ENCODE peak calls at places on chromosomes 2 and 18, in nine cellular contexts. N is neural progenitor cell; D is GM12892; H is iPS DF 6.9; T is fibroblast of villous mesenchyme; G is stimulated activated CD4-positive, alpha-beta T cell treated with anti-CD3 and anti-CD28 coated beads, Interleukin-12 subunit alpha, Interleukin-12 subunit beta, amount 100 ng/mL, for 4 hours; E is stomach; A is NCI-H1105; F is bronchial epithelial cell. B is an unnamed sample.

GRCh38 chr2:237298323-237299118 is 115.4 kb downstream of the COL6A3 start:
- DNase-seq in N (no peak), E (no peak), T (peak), G (no peak), H (no peak), A (no peak), D (no peak), F (peak), B (peak)

GRCh38 chr2:168529054-168529833 is 73.2 kb downstream of the CERS6 start:
- DNase-seq in A (no peak), G (no peak), E (no peak), D (no peak), F (no peak), N (no peak), H (no peak), T (no peak), B (no peak)

GRCh38 chr18:31619291-31619690 is 27.6 kb downstream of the TTR start:
- DNase-seq in T (no peak), F (peak), A (no peak), D (no peak), N (no peak), E (no peak), G (no peak), H (no peak), B (no peak)

GRCh38 chr2:234251326-234252271 is 201.1 kb downstream of the SPP2 start:
- DNase-seq in G (no peak), N (no peak), H (no peak), A (no peak), T (peak), E (no peak), D (no peak), F (peak), B (peak)

GRCh38 chr2:180872256-180872655 is 108.1 kb upstream of the UBE2E3 start:
- DNase-seq in T (peak), H (no peak), G (no peak), D (no peak), N (no peak), A (no peak), E (no peak), F (no peak), B (peak)

GRCh38 chr2:117091438-117091837 is 723.1 kb upstream of the DDX18 start:
- DNase-seq in A (no peak), F (no peak), D (no peak), E (no peak), H (no peak), G (no peak), N (no peak), T (no peak), B (no peak)

GRCh38 chr2:39870871-39871270 is 91.8 kb upstream of the THUMPD2 start:
- DNase-seq in A (no peak), T (no peak), D (no peak), N (no peak), H (no peak), F (no peak), E (no peak), G (no peak), B (no peak)

GRCh38 chr2:104902317-104902716 is 48.4 kb downstream of the POU3F3 start:
- DNase-seq in D (no peak), A (no peak), N (no peak), T (no peak), H (no peak), G (no peak), E (no peak), F (no peak), B (no peak)

GRCh38 chr2:26883971-26884370 is 36.0 kb downstream of the DPYSL5 start:
- DNase-seq in F (no peak), E (no peak), G (no peak), D (no peak), N (no peak), A (no peak), H (no peak), T (no peak), B (no peak)

GRCh38 chr18:34758378-34758948 is 48.4 kb downstream of the DTNA start:
- DNase-seq in F (no peak), E (no peak), N (no peak), A (no peak), G (no peak), T (no peak), H (no peak), D (no peak), B (no peak)

GRCh38 chr18:53219853-53220252 is 879.9 kb downstream of the DCC start:
- DNase-seq in E (no peak), T (no peak), A (no peak), D (no peak), H (no peak), G (no peak), N (no peak), F (peak), B (no peak)

GRCh38 chr2:31382452-31383120 is 32.0 kb downstream of the XDH start:
- DNase-seq in F (peak), T (no peak), G (no peak), E (no peak), D (no peak), A (no peak), H (peak), N (no peak), B (no peak)

GRCh38 chr2:100903534-100904258 is 83.8 kb downstream of the NPAS2 start:
- DNase-seq in H (no peak), N (peak), D (no peak), G (no peak), A (no peak), T (peak), E (no peak), F (peak), B (peak)

GRCh38 chr18:43570593-43570992 is 293.3 kb upstream of the SYT4 start:
- DNase-seq in D (no peak), F (no peak), T (no peak), E (no peak), A (no peak), N (no peak), H (no peak), G (no peak), B (no peak)

GRCh38 chr2:206936456-206937222 is 2.7 kb upstream of the CPO start:
- DNase-seq in N (no peak), G (no peak), E (no peak), D (no peak), H (no peak), F (no peak), A (no peak), T (no peak), B (no peak)

GRCh38 chr2:65075605-65076344 is 19.6 kb downstream of the CEP68 start:
- DNase-seq in F (no peak), T (peak), G (no peak), H (no peak), E (peak), N (no peak), D (no peak), A (no peak), B (no peak)

GRCh38 chr18:57916684-57917083 is 113.6 kb upstream of the ATP8B1 start:
- DNase-seq in A (no peak), N (no peak), E (no peak), T (no peak), G (no peak), F (no peak), D (no peak), H (no peak), B (no peak)

GRCh38 chr2:152038451-152038958 is 60.3 kb downstream of the CACNB4 start:
- DNase-seq in N (no peak), A (no peak), D (no peak), E (no peak), G (no peak), F (no peak), T (no peak), H (no peak), B (no peak)

GRCh38 chr2:84493494-84493893 is 22.8 kb upstream of the DNAH6 start:
- DNase-seq in H (no peak), T (peak), F (peak), E (no peak), G (no peak), D (no peak), A (no peak), N (peak), B (peak)

GRCh38 chr18:50268022-50268747 is 1.9 kb upstream of the CFAP53 start:
- DNase-seq in H (peak), G (peak), E (peak), F (peak), D (peak), N (peak), T (peak), A (no peak), B (peak)

GRCh38 chr2:74430502-74430901 is 9.0 kb downstream of the WDR54 start:
- DNase-seq in A (no peak), N (no peak), T (no peak), H (no peak), G (no peak), D (no peak), E (no peak), F (no peak), B (no peak)

GRCh38 chr2:231321021-231321420 is 74.5 kb upstream of the B3GNT7 start:
- DNase-seq in E (peak), F (no peak), T (no peak), G (no peak), D (no peak), N (no peak), A (no peak), H (no peak), B (no peak)

GRCh38 chr2:201084863-201085262 is 13.1 kb downstream of the NDUFB3 start:
- DNase-seq in N (no peak), T (no peak), A (no peak), F (no peak), D (no peak), H (no peak), G (no peak), E (no peak), B (no peak)

GRCh38 chr18:62450546-62451395 is 72.1 kb upstream of the ZCCHC2 start:
- DNase-seq in E (peak), N (no peak), H (no peak), D (no peak), G (no peak), T (peak), A (peak), F (peak), B (peak)

GRCh38 chr18:23871410-23871809 is 143.1 kb upstream of the TTC39C start:
- DNase-seq in A (peak), H (no peak), D (no peak), G (peak), E (peak), F (peak), N (peak), T (no peak), B (peak)

GRCh38 chr2:1238571-1239138 is 174.6 kb upstream of the TPO start:
- DNase-seq in T (no peak), E (no peak), N (no peak), G (no peak), D (no peak), H (no peak), A (no peak), F (no peak), B (no peak)

GRCh38 chr2:132766573-132766972 is 96.6 kb upstream of the LYPD1 start:
- DNase-seq in H (no peak), G (no peak), E (no peak), D (no peak), T (no peak), N (no peak), A (no peak), F (no peak), B (no peak)

GRCh38 chr2:240155080-240156025 is 14.9 kb upstream of the OTOS start:
- DNase-seq in D (no peak), A (no peak), H (no peak), N (peak), G (no peak), F (no peak), E (no peak), T (no peak), B (no peak)

GRCh38 chr18:44882163-44882881 is 201.6 kb downstream of the SETBP1 start:
- DNase-seq in E (no peak), A (no peak), T (no peak), N (no peak), F (no peak), H (no peak), D (no peak), G (no peak), B (no peak)